ENCODE peak calls at places on chromosomes 12 and 14, in nine cellular contexts. One of them, this sample, is unnamed.

GRCh38 chr14:92258934-92259333 is 64.0 kb upstream of the SLC24A4 start:
- DNase-seq in Panc1: no peak
- DNase-seq in GM06990: peak
- DNase-seq in midbrain: no peak
- DNase-seq in mucosa of descending colon: no peak
- DNase-seq in MV-4-11: peak
- DNase-seq in nucleus accumbens: no peak
- DNase-seq in stimulated activated CD8-positive, alpha-beta memory T cell treated with anti-CD3 and anti-CD28 coated beads, Interleukin-2, amount 100 ng/mL, for 48 hours: no peak
- DNase-seq in hepatic stellate cell: no peak
- DNase-seq in this sample: no peak

GRCh38 chr14:102086346-102086971 is 385 bp downstream of the HSP90AA1 start:
- DNase-seq in Panc1: no peak
- DNase-seq in GM06990: peak
- DNase-seq in midbrain: peak
- DNase-seq in mucosa of descending colon: peak
- DNase-seq in MV-4-11: no peak
- DNase-seq in nucleus accumbens: peak
- DNase-seq in stimulated activated CD8-positive, alpha-beta memory T cell treated with anti-CD3 and anti-CD28 coated beads, Interleukin-2, amount 100 ng/mL, for 48 hours: peak
- DNase-seq in hepatic stellate cell: peak
- DNase-seq in this sample: no peak

GRCh38 chr14:34081576-34082136 is 130.8 kb upstream of the EGLN3 start:
- DNase-seq in Panc1: no peak
- DNase-seq in GM06990: no peak
- DNase-seq in midbrain: no peak
- DNase-seq in mucosa of descending colon: no peak
- DNase-seq in MV-4-11: no peak
- DNase-seq in nucleus accumbens: no peak
- DNase-seq in stimulated activated CD8-positive, alpha-beta memory T cell treated with anti-CD3 and anti-CD28 coated beads, Interleukin-2, amount 100 ng/mL, for 48 hours: no peak
- DNase-seq in hepatic stellate cell: no peak
- DNase-seq in this sample: peak

GRCh38 chr12:14773685-14774073 is 29.6 kb downstream of the WBP11 start:
- DNase-seq in Panc1: no peak
- DNase-seq in GM06990: peak
- DNase-seq in midbrain: no peak
- DNase-seq in mucosa of descending colon: no peak
- DNase-seq in MV-4-11: no peak
- DNase-seq in nucleus accumbens: no peak
- DNase-seq in stimulated activated CD8-positive, alpha-beta memory T cell treated with anti-CD3 and anti-CD28 coated beads, Interleukin-2, amount 100 ng/mL, for 48 hours: peak
- DNase-seq in hepatic stellate cell: no peak
- DNase-seq in this sample: no peak

GRCh38 chr12:52284562-52285171 is 6.7 kb downstream of the KRT81 start:
- DNase-seq in Panc1: no peak
- DNase-seq in GM06990: no peak
- DNase-seq in midbrain: no peak
- DNase-seq in mucosa of descending colon: no peak
- DNase-seq in MV-4-11: no peak
- DNase-seq in nucleus accumbens: no peak
- DNase-seq in stimulated activated CD8-positive, alpha-beta memory T cell treated with anti-CD3 and anti-CD28 coated beads, Interleukin-2, amount 100 ng/mL, for 48 hours: no peak
- DNase-seq in hepatic stellate cell: no peak
- DNase-seq in this sample: no peak

GRCh38 chr14:56878766-56879165 is 68.5 kb upstream of the OTX2 start:
- DNase-seq in Panc1: no peak
- DNase-seq in GM06990: no peak
- DNase-seq in midbrain: no peak
- DNase-seq in mucosa of descending colon: no peak
- DNase-seq in MV-4-11: no peak
- DNase-seq in nucleus accumbens: no peak
- DNase-seq in stimulated activated CD8-positive, alpha-beta memory T cell treated with anti-CD3 and anti-CD28 coated beads, Interleukin-2, amount 100 ng/mL, for 48 hours: no peak
- DNase-seq in hepatic stellate cell: no peak
- DNase-seq in this sample: no peak

GRCh38 chr14:31206536-31207286 is 882 bp downstream of the HECTD1 start:
- DNase-seq in Panc1: no peak
- DNase-seq in GM06990: peak
- DNase-seq in midbrain: peak
- DNase-seq in mucosa of descending colon: peak
- DNase-seq in MV-4-11: no peak
- DNase-seq in nucleus accumbens: peak
- DNase-seq in stimulated activated CD8-positive, alpha-beta memory T cell treated with anti-CD3 and anti-CD28 coated beads, Interleukin-2, amount 100 ng/mL, for 48 hours: peak
- DNase-seq in hepatic stellate cell: no peak
- DNase-seq in this sample: peak

GRCh38 chr12:132475304-132476037 is 14.5 kb upstream of the FBRSL1 start:
- DNase-seq in Panc1: no peak
- DNase-seq in GM06990: no peak
- DNase-seq in midbrain: no peak
- DNase-seq in mucosa of descending colon: peak
- DNase-seq in MV-4-11: peak
- DNase-seq in nucleus accumbens: no peak
- DNase-seq in stimulated activated CD8-positive, alpha-beta memory T cell treated with anti-CD3 and anti-CD28 coated beads, Interleukin-2, amount 100 ng/mL, for 48 hours: no peak
- DNase-seq in hepatic stellate cell: no peak
- DNase-seq in this sample: no peak

GRCh38 chr14:39034481-39035296 is 68.3 kb downstream of the SEC23A start:
- DNase-seq in Panc1: no peak
- DNase-seq in GM06990: no peak
- DNase-seq in midbrain: peak
- DNase-seq in mucosa of descending colon: peak
- DNase-seq in MV-4-11: no peak
- DNase-seq in nucleus accumbens: no peak
- DNase-seq in stimulated activated CD8-positive, alpha-beta memory T cell treated with anti-CD3 and anti-CD28 coated beads, Interleukin-2, amount 100 ng/mL, for 48 hours: no peak
- DNase-seq in hepatic stellate cell: peak
- DNase-seq in this sample: no peak

GRCh38 chr12:128815779-128816642 is 7.7 kb downstream of the SLC15A4 start:
- DNase-seq in Panc1: no peak
- DNase-seq in GM06990: no peak
- DNase-seq in midbrain: no peak
- DNase-seq in mucosa of descending colon: no peak
- DNase-seq in MV-4-11: no peak
- DNase-seq in nucleus accumbens: no peak
- DNase-seq in stimulated activated CD8-positive, alpha-beta memory T cell treated with anti-CD3 and anti-CD28 coated beads, Interleukin-2, amount 100 ng/mL, for 48 hours: no peak
- DNase-seq in hepatic stellate cell: no peak
- DNase-seq in this sample: no peak

GRCh38 chr14:35366048-35366428 is 38.5 kb downstream of the NFKBIA start:
- DNase-seq in Panc1: no peak
- DNase-seq in GM06990: no peak
- DNase-seq in midbrain: peak
- DNase-seq in mucosa of descending colon: no peak
- DNase-seq in MV-4-11: peak
- DNase-seq in nucleus accumbens: peak
- DNase-seq in stimulated activated CD8-positive, alpha-beta memory T cell treated with anti-CD3 and anti-CD28 coated beads, Interleukin-2, amount 100 ng/mL, for 48 hours: peak
- DNase-seq in hepatic stellate cell: peak
- DNase-seq in this sample: no peak

GRCh38 chr12:49552014-49552413 is 13.2 kb downstream of the KCNH3 start:
- DNase-seq in Panc1: no peak
- DNase-seq in GM06990: no peak
- DNase-seq in midbrain: peak
- DNase-seq in mucosa of descending colon: no peak
- DNase-seq in MV-4-11: no peak
- DNase-seq in nucleus accumbens: no peak
- DNase-seq in stimulated activated CD8-positive, alpha-beta memory T cell treated with anti-CD3 and anti-CD28 coated beads, Interleukin-2, amount 100 ng/mL, for 48 hours: no peak
- DNase-seq in hepatic stellate cell: no peak
- DNase-seq in this sample: no peak

GRCh38 chr12:71469235-71469873 is 29.8 kb downstream of the LGR5 start:
- DNase-seq in Panc1: no peak
- DNase-seq in GM06990: no peak
- DNase-seq in midbrain: no peak
- DNase-seq in mucosa of descending colon: no peak
- DNase-seq in MV-4-11: no peak
- DNase-seq in nucleus accumbens: no peak
- DNase-seq in stimulated activated CD8-positive, alpha-beta memory T cell treated with anti-CD3 and anti-CD28 coated beads, Interleukin-2, amount 100 ng/mL, for 48 hours: no peak
- DNase-seq in hepatic stellate cell: peak
- DNase-seq in this sample: peak

GRCh38 chr12:94855853-94856252 is 147.6 kb downstream of the NDUFA12 start:
- DNase-seq in Panc1: no peak
- DNase-seq in GM06990: no peak
- DNase-seq in midbrain: no peak
- DNase-seq in mucosa of descending colon: no peak
- DNase-seq in MV-4-11: no peak
- DNase-seq in nucleus accumbens: no peak
- DNase-seq in stimulated activated CD8-positive, alpha-beta memory T cell treated with anti-CD3 and anti-CD28 coated beads, Interleukin-2, amount 100 ng/mL, for 48 hours: no peak
- DNase-seq in hepatic stellate cell: no peak
- DNase-seq in this sample: no peak

GRCh38 chr12:106074706-106075392 is 63.9 kb downstream of the NUAK1 start:
- DNase-seq in Panc1: no peak
- DNase-seq in GM06990: no peak
- DNase-seq in midbrain: no peak
- DNase-seq in mucosa of descending colon: no peak
- DNase-seq in MV-4-11: no peak
- DNase-seq in nucleus accumbens: no peak
- DNase-seq in stimulated activated CD8-positive, alpha-beta memory T cell treated with anti-CD3 and anti-CD28 coated beads, Interleukin-2, amount 100 ng/mL, for 48 hours: no peak
- DNase-seq in hepatic stellate cell: peak
- DNase-seq in this sample: no peak

GRCh38 chr14:86057018-86057667 is 527.2 kb downstream of the FLRT2 start:
- DNase-seq in Panc1: no peak
- DNase-seq in GM06990: no peak
- DNase-seq in midbrain: peak
- DNase-seq in mucosa of descending colon: peak
- DNase-seq in MV-4-11: peak
- DNase-seq in nucleus accumbens: no peak
- DNase-seq in stimulated activated CD8-positive, alpha-beta memory T cell treated with anti-CD3 and anti-CD28 coated beads, Interleukin-2, amount 100 ng/mL, for 48 hours: no peak
- DNase-seq in hepatic stellate cell: no peak
- DNase-seq in this sample: no peak

GRCh38 chr14:63650336-63650952 is 8.8 kb upstream of the WDR89 start:
- DNase-seq in Panc1: no peak
- DNase-seq in GM06990: no peak
- DNase-seq in midbrain: no peak
- DNase-seq in mucosa of descending colon: no peak
- DNase-seq in MV-4-11: no peak
- DNase-seq in nucleus accumbens: peak
- DNase-seq in stimulated activated CD8-positive, alpha-beta memory T cell treated with anti-CD3 and anti-CD28 coated beads, Interleukin-2, amount 100 ng/mL, for 48 hours: peak
- DNase-seq in hepatic stellate cell: no peak
- DNase-seq in this sample: no peak

GRCh38 chr12:123847876-123848275 is 85.8 kb downstream of the DNAH10 start:
- DNase-seq in Panc1: no peak
- DNase-seq in GM06990: no peak
- DNase-seq in midbrain: no peak
- DNase-seq in mucosa of descending colon: no peak
- DNase-seq in MV-4-11: no peak
- DNase-seq in nucleus accumbens: no peak
- DNase-seq in stimulated activated CD8-positive, alpha-beta memory T cell treated with anti-CD3 and anti-CD28 coated beads, Interleukin-2, amount 100 ng/mL, for 48 hours: no peak
- DNase-seq in hepatic stellate cell: no peak
- DNase-seq in this sample: no peak

GRCh38 chr12:45568808-45569207 is 160.7 kb upstream of the ARID2 start:
- DNase-seq in Panc1: no peak
- DNase-seq in GM06990: no peak
- DNase-seq in midbrain: no peak
- DNase-seq in mucosa of descending colon: no peak
- DNase-seq in MV-4-11: peak
- DNase-seq in nucleus accumbens: no peak
- DNase-seq in stimulated activated CD8-positive, alpha-beta memory T cell treated with anti-CD3 and anti-CD28 coated beads, Interleukin-2, amount 100 ng/mL, for 48 hours: no peak
- DNase-seq in hepatic stellate cell: no peak
- DNase-seq in this sample: no peak

GRCh38 chr14:49863483-49864262 is 11.1 kb upstream of the NEMF start:
- DNase-seq in Panc1: no peak
- DNase-seq in GM06990: no peak
- DNase-seq in midbrain: peak
- DNase-seq in mucosa of descending colon: peak
- DNase-seq in MV-4-11: no peak
- DNase-seq in nucleus accumbens: no peak
- DNase-seq in stimulated activated CD8-positive, alpha-beta memory T cell treated with anti-CD3 and anti-CD28 coated beads, Interleukin-2, amount 100 ng/mL, for 48 hours: no peak
- DNase-seq in hepatic stellate cell: no peak
- DNase-seq in this sample: no peak

GRCh38 chr12:32603858-32604257 is 75.2 kb upstream of the DNM1L start:
- DNase-seq in Panc1: no peak
- DNase-seq in GM06990: peak
- DNase-seq in midbrain: no peak
- DNase-seq in mucosa of descending colon: no peak
- DNase-seq in MV-4-11: peak
- DNase-seq in nucleus accumbens: no peak
- DNase-seq in stimulated activated CD8-positive, alpha-beta memory T cell treated with anti-CD3 and anti-CD28 coated beads, Interleukin-2, amount 100 ng/mL, for 48 hours: no peak
- DNase-seq in hepatic stellate cell: no peak
- DNase-seq in this sample: no peak

GRCh38 chr14:55979096-55979495 is 139.1 kb upstream of the PELI2 start:
- DNase-seq in Panc1: no peak
- DNase-seq in GM06990: no peak
- DNase-seq in midbrain: peak
- DNase-seq in mucosa of descending colon: no peak
- DNase-seq in MV-4-11: no peak
- DNase-seq in nucleus accumbens: no peak
- DNase-seq in stimulated activated CD8-positive, alpha-beta memory T cell treated with anti-CD3 and anti-CD28 coated beads, Interleukin-2, amount 100 ng/mL, for 48 hours: no peak
- DNase-seq in hepatic stellate cell: no peak
- DNase-seq in this sample: no peak

GRCh38 chr12:6370994-6371754 is 4.2 kb downstream of the SCNN1A start:
- DNase-seq in Panc1: peak
- DNase-seq in GM06990: no peak
- DNase-seq in midbrain: no peak
- DNase-seq in mucosa of descending colon: peak
- DNase-seq in MV-4-11: no peak
- DNase-seq in nucleus accumbens: no peak
- DNase-seq in stimulated activated CD8-positive, alpha-beta memory T cell treated with anti-CD3 and anti-CD28 coated beads, Interleukin-2, amount 100 ng/mL, for 48 hours: no peak
- DNase-seq in hepatic stellate cell: no peak
- DNase-seq in this sample: peak

GRCh38 chr12:104910196-104910840 is 47.8 kb downstream of the SLC41A2 start:
- DNase-seq in Panc1: no peak
- DNase-seq in GM06990: no peak
- DNase-seq in midbrain: no peak
- DNase-seq in mucosa of descending colon: no peak
- DNase-seq in MV-4-11: no peak
- DNase-seq in nucleus accumbens: no peak
- DNase-seq in stimulated activated CD8-positive, alpha-beta memory T cell treated with anti-CD3 and anti-CD28 coated beads, Interleukin-2, amount 100 ng/mL, for 48 hours: no peak
- DNase-seq in hepatic stellate cell: peak
- DNase-seq in this sample: no peak

GRCh38 chr12:79527498-79527897 is 163.3 kb downstream of the PAWR start:
- DNase-seq in Panc1: no peak
- DNase-seq in GM06990: no peak
- DNase-seq in midbrain: no peak
- DNase-seq in mucosa of descending colon: no peak
- DNase-seq in MV-4-11: no peak
- DNase-seq in nucleus accumbens: no peak
- DNase-seq in stimulated activated CD8-positive, alpha-beta memory T cell treated with anti-CD3 and anti-CD28 coated beads, Interleukin-2, amount 100 ng/mL, for 48 hours: no peak
- DNase-seq in hepatic stellate cell: peak
- DNase-seq in this sample: no peak

GRCh38 chr12:118748478-118749380 is 232.6 kb upstream of the SRRM4 start:
- DNase-seq in Panc1: no peak
- DNase-seq in GM06990: no peak
- DNase-seq in midbrain: no peak
- DNase-seq in mucosa of descending colon: no peak
- DNase-seq in MV-4-11: no peak
- DNase-seq in nucleus accumbens: no peak
- DNase-seq in stimulated activated CD8-positive, alpha-beta memory T cell treated with anti-CD3 and anti-CD28 coated beads, Interleukin-2, amount 100 ng/mL, for 48 hours: no peak
- DNase-seq in hepatic stellate cell: no peak
- DNase-seq in this sample: no peak

This sample was measured in Calu3.